ENCODE peak calls at places on chromosomes 12 and 14, in four cellular contexts. S is coronary artery, Z is heart right ventricle, C is suprapubic skin. A is an unnamed sample.

GRCh38 chr12:53381739-53382630 is 2.0 kb downstream of the SP1 start:
- DNase-seq in S (no peak), Z (no peak), C (no peak), A (no peak)

GRCh38 chr14:41558527-41558926 is 48.1 kb upstream of the LRFN5 start:
- DNase-seq in S (no peak), Z (no peak), C (no peak), A (no peak)

GRCh38 chr12:122866950-122867607 is 28.8 kb downstream of the VPS37B start:
- DNase-seq in S (no peak), Z (no peak), C (peak; percentile 75), A (no peak)

GRCh38 chr12:7555752-7556151 is 52.2 kb upstream of the CD163 start:
- DNase-seq in S (no peak), Z (no peak), C (no peak), A (no peak)

GRCh38 chr12:31962076-31962475 is 2.9 kb downstream of the RESF1 start:
- DNase-seq in S (no peak), Z (no peak), C (no peak), A (no peak)

GRCh38 chr14:68692916-68693771 is 99.7 kb downstream of the ZFP36L1 start:
- DNase-seq in S (no peak), Z (no peak), C (no peak), A (no peak)

GRCh38 chr12:16920451-16920850 is 314.5 kb upstream of the LMO3 start:
- DNase-seq in S (no peak), Z (no peak), C (no peak), A (no peak)

GRCh38 chr12:95318071-95318545 is 100.5 kb downstream of the VEZT start:
- DNase-seq in S (no peak), Z (no peak), C (no peak), A (no peak)

GRCh38 chr12:69821441-69822204 is 3.4 kb upstream of the MYRFL start:
- DNase-seq in S (no peak), Z (no peak), C (no peak), A (no peak)

GRCh38 chr12:27303139-27304111 is 29.2 kb upstream of the BMAL2 start:
- DNase-seq in S (no peak), Z (no peak), C (no peak), A (no peak)

GRCh38 chr14:65321370-65321875 is 91.1 kb upstream of the FUT8 start:
- DNase-seq in S (no peak), Z (no peak), C (no peak), A (no peak)

GRCh38 chr14:54572316-54572715 is 5.4 kb downstream of the SAMD4A start:
- DNase-seq in S (no peak), Z (no peak), C (no peak), A (no peak)

GRCh38 chr12:28096649-28097048 is 93.6 kb upstream of the CCDC91 start:
- DNase-seq in S (no peak), Z (no peak), C (no peak), A (no peak)

GRCh38 chr12:4243098-4243795 is 30.3 kb upstream of the CCND2 start:
- DNase-seq in S (no peak), Z (no peak), C (no peak), A (no peak)

GRCh38 chr12:102953221-102953620 is 4.3 kb upstream of the ASCL1 start:
- DNase-seq in S (no peak), Z (no peak), C (no peak), A (no peak)

GRCh38 chr12:52969828-52970569 is 21.1 kb downstream of the KRT18 start:
- DNase-seq in S (no peak), Z (peak; percentile 56), C (no peak), A (no peak)

GRCh38 chr14:36738269-36738668 is 76.6 kb downstream of the PAX9 start:
- DNase-seq in S (no peak), Z (no peak), C (no peak), A (no peak)

GRCh38 chr14:34231626-34232025 is 230.4 kb downstream of the SPTSSA start:
- DNase-seq in S (no peak), Z (no peak), C (no peak), A (no peak)

GRCh38 chr14:39266589-39266870 is 32.8 kb downstream of the MIA2 start:
- DNase-seq in S (peak; percentile 82), Z (peak; percentile 66), C (peak; percentile 82), A (no peak)

GRCh38 chr14:89629383-89629782 is 212.3 kb upstream of the FOXN3 start:
- DNase-seq in S (no peak), Z (no peak), C (no peak), A (no peak)

GRCh38 chr12:6267007-6267721 is 43.3 kb upstream of the PLEKHG6 start:
- DNase-seq in S (no peak), Z (no peak), C (no peak), A (no peak)

GRCh38 chr12:82866227-82866803 is 179.6 kb downstream of the TMTC2 start:
- DNase-seq in S (no peak), Z (no peak), C (no peak), A (no peak)

DNA sequence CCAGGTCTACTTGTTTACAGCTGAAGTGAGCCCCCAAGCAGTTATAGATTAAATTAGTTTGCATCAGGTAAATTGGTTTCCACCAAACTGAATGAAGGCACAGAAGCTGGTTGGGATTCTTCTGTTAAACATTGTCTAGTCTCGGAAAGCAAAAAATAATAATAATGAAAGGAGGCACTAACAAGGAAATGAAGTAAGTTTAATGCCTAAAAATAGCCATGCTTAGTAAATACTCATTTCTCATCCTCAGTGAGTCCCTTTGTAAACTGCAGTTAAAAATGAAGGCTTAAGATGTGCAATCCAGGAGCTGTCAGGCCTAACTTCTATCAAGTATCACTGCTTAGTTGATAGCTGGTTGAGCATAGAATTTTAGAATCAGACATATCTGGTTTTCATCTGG is 113.5 kb downstream of the BTG1 start:
- DNase-seq in S (no peak), Z (no peak), C (no peak), A (no peak)
- H3K27ac ChIP-seq in S (peak overlapping the region; percentile 8), Z (no peak overlapping the region), C (peak overlapping the region; percentile 76), A (no peak overlapping the region)

DNA sequence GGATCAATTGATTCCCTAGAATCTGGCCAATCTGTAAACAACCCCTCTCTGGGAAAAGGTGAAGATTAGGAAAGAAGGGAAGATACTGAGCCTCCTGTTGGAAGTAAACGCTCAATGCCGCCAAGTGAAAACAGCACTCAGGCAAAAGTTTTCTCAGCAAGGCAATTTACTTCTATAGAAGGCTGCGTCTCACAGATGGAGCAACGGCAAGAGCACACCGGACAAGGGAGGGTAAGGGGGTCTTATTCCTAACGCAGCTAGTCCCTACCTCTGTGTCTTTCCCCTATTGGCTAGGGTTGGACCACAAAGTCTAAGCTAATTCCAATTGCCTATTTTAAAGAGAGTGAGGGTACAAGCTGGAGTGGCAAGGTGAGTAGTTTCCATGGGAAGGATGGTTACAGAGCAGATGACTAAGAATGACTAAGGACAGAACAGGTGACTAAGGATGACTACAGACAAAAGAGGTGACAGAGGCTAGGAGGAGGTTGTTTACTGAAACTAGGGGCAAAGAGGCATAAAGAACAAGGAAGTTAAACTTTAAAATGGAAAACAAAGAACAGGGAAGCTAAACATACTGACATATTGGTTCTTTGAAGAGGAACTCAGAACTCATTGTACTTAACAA is 5.6 kb upstream of the TTC9 start:
- DNase-seq in S (no peak), Z (no peak), C (no peak), A (no peak)
- H3K27ac ChIP-seq in S (no peak overlapping the region), Z (no peak overlapping the region), C (no peak overlapping the region), A (no peak overlapping the region)

GRCh38 chr12:121238086-121238485 is 28.2 kb downstream of the P2RX4 start:
- DNase-seq in S (no peak), Z (no peak), C (no peak), A (no peak)
- H3K27ac ChIP-seq in S (no peak overlapping the region), Z (no peak overlapping the region), C (no peak overlapping the region), A (no peak overlapping the region)

GRCh38 chr12:24955853-24956252 is 7.0 kb upstream of the BCAT1 start:
- DNase-seq in S (no peak), Z (no peak), C (no peak), A (no peak)
- H3K27ac ChIP-seq in S (no peak overlapping the region), Z (no peak overlapping the region), C (no peak overlapping the region), A (no peak overlapping the region)

GRCh38 chr12:42091769-42092168 is 52.9 kb downstream of the GXYLT1 start:
- DNase-seq in S (no peak), Z (no peak), C (no peak), A (no peak)
- H3K27ac ChIP-seq in S (no peak overlapping the region), Z (no peak overlapping the region), C (no peak overlapping the region), A (no peak overlapping the region)

GRCh38 chr12:65634626-65635331 is 189.5 kb upstream of the HMGA2 start:
- DNase-seq in S (no peak), Z (no peak), C (no peak), A (no peak)

GRCh38 chr12:65634061-65634460 is 190.2 kb upstream of the HMGA2 start:
- DNase-seq in S (no peak), Z (no peak), C (no peak), A (no peak)

GRCh38 chr12:65631621-65632111 is 192.6 kb upstream of the HMGA2 start:
- DNase-seq in S (no peak), Z (no peak), C (no peak), A (no peak)

GRCh38 chr12:65630555-65630954 is 193.7 kb upstream of the HMGA2 start:
- DNase-seq in S (no peak), Z (no peak), C (no peak), A (no peak)

GRCh38 chr12:65632131-65632855 is 192.0 kb upstream of the HMGA2 start:
- DNase-seq in S (no peak), Z (no peak), C (no peak), A (no peak)
- H3K27ac ChIP-seq in S (peak overlapping the region; percentile 51), Z (peak overlapping the region; percentile 44), C (peak overlapping the region; percentile 85), A (no peak overlapping the region)

A was measured in caudate nucleus.